ENCODE peak calls at places on chromosomes 1 and 21, in seven cellular contexts. I is CD4-positive, CD25-positive, alpha-beta regulatory T cell; O is CD8-positive, alpha-beta T cell; N is HFF-Myc; C is transverse colon; Y is psoas muscle; Z is retinal pigment epithelial cell. A is an unnamed sample.

GRCh38 chr1:42825058-42825851 is 8.1 kb upstream of the SVBP start:
- DNase-seq in I (no peak), O (no peak), N (no peak), C (no peak), Y (no peak), Z (no peak), A (no peak)

GRCh38 chr1:164223378-164223777 is 335.6 kb upstream of the PBX1 start:
- DNase-seq in I (no peak), O (no peak), N (no peak), C (no peak), Y (no peak), Z (no peak), A (no peak)

GRCh38 chr1:210292276-210292851 is 36.3 kb upstream of the HHAT start:
- DNase-seq in I (peak), O (no peak), N (peak), C (peak), Y (peak), Z (no peak), A (no peak)

GRCh38 chr1:236619398-236619797 is 15.1 kb upstream of the HEATR1 start:
- DNase-seq in I (no peak), O (no peak), N (no peak), C (no peak), Y (no peak), Z (no peak), A (no peak)

GRCh38 chr1:153356392-153357075 is 1.1 kb upstream of the S100A9 start:
- DNase-seq in I (no peak), O (no peak), N (no peak), C (no peak), Y (no peak), Z (no peak), A (no peak)

GRCh38 chr1:35797380-35797779 is 10.4 kb upstream of the AGO4 start:
- DNase-seq in I (no peak), O (no peak), N (no peak), C (no peak), Y (no peak), Z (no peak), A (no peak)

GRCh38 chr1:194104247-194104844 is 917.9 kb upstream of the B3GALT2 start:
- DNase-seq in I (no peak), O (no peak), N (no peak), C (no peak), Y (no peak), Z (no peak), A (no peak)

GRCh38 chr1:74587888-74588287 is 75.5 kb upstream of the LRRC53 start:
- DNase-seq in I (no peak), O (no peak), N (no peak), C (no peak), Y (no peak), Z (no peak), A (no peak)

GRCh38 chr1:19920132-19920710 is 3.2 kb downstream of the PLA2G2E start:
- DNase-seq in I (no peak), O (no peak), N (no peak), C (no peak), Y (no peak), Z (no peak), A (no peak)

GRCh38 chr21:41918561-41919358 is 35.1 kb downstream of the C2CD2 start:
- DNase-seq in I (no peak), O (no peak), N (no peak), C (no peak), Y (no peak), Z (no peak), A (no peak)

GRCh38 chr1:24556414-24556795 is 518 bp downstream of the NCMAP start:
- DNase-seq in I (no peak), O (no peak), N (no peak), C (no peak), Y (no peak), Z (no peak), A (no peak)
- H3K4me3 ChIP-seq in I (no peak), O (peak), N (no peak), C (peak), Y (no peak), Z (peak), A (peak)

DNA sequence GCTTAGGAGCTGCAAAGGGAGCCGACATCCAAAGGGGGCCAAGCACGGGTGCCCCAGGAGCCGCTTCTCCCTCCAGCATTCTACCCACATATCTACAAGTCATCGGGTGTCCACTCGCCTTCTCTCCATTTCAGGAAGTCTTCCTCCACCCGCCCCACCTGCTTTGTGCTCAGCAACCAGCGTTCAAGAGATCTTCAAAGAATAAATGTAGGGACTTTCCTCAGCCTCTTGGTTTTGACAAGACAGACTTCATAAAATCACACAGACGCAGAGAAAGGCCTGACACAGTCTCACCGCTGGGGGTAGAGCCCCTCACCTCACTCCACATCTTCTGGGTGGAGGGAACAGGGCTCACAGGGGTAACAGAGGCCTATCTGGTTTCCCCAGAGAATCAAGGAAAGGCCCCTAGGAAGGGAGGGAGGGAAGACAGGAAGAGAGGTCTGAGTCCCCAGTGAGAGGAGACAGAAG is 49.5 kb downstream of the SSBP3 start:
- DNase-seq in I (peak), O (no peak), N (no peak), C (no peak), Y (no peak), Z (no peak), A (no peak)
- H3K4me3 ChIP-seq in I (peak), O (peak), N (no peak), C (peak), Y (no peak), Z (no peak), A (no peak)

GRCh38 chr1:15417365-15417934 is 7.8 kb downstream of the EFHD2 start:
- DNase-seq in I (peak), O (no peak), N (peak), C (peak), Y (no peak), Z (peak), A (no peak)
- H3K4me3 ChIP-seq in I (peak), O (peak), N (no peak), C (no peak), Y (no peak), Z (no peak), A (no peak)

GRCh38 chr1:116912846-116913245 is 3.1 kb downstream of the PTGFRN start:
- DNase-seq in I (no peak), O (no peak), N (no peak), C (no peak), Y (no peak), Z (no peak), A (no peak)

GRCh38 chr1:116915182-116915611 is 5.5 kb downstream of the PTGFRN start:
- DNase-seq in I (no peak), O (no peak), N (no peak), C (peak), Y (no peak), Z (no peak), A (no peak)

GRCh38 chr1:116916002-116916401 is 6.3 kb downstream of the PTGFRN start:
- DNase-seq in I (no peak), O (no peak), N (no peak), C (no peak), Y (no peak), Z (no peak), A (peak)

GRCh38 chr1:116913941-116914340 is 4.2 kb downstream of the PTGFRN start:
- DNase-seq in I (no peak), O (no peak), N (no peak), C (no peak), Y (no peak), Z (no peak), A (no peak)

DNA sequence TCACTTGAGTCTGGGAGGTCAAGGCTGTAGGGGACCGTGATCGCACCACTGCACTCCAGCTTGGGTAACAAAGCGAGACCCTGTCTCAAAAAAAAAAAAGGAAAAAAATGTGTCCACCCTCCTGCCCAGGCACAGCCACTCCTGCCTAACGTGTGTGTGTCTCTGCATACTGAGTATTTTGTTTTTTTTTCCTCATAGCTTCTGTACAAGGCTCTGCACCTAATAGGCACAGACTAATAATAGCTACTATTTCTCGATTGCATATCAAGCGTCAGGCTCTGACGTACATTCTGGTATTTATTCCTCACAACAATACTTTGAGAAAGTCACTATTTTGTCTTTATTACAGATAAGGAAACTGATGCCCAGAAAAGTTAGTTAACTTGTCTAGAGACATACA is 5.0 kb downstream of the PTGFRN start:
- DNase-seq in I (no peak), O (no peak), N (no peak), C (no peak), Y (no peak), Z (no peak), A (no peak)
- H3K4me3 ChIP-seq in I (no peak), O (no peak), N (no peak), C (no peak), Y (no peak), Z (no peak), A (no peak)

GRCh38 chr1:156102634-156103511 is 11.6 kb upstream of the LMNA start:
- DNase-seq in I (no peak), O (no peak), N (peak), C (no peak), Y (no peak), Z (no peak), A (no peak)

GRCh38 chr1:156101880-156102279 is 12.6 kb upstream of the LMNA start:
- DNase-seq in I (no peak), O (no peak), N (no peak), C (no peak), Y (peak), Z (no peak), A (no peak)

GRCh38 chr1:156104065-156104810 is 10.3 kb upstream of the LMNA start:
- DNase-seq in I (no peak), O (peak), N (peak), C (peak), Y (peak), Z (peak), A (no peak)

GRCh38 chr1:156104861-156105546 is 9.5 kb upstream of the LMNA start:
- DNase-seq in I (no peak), O (no peak), N (no peak), C (no peak), Y (no peak), Z (no peak), A (no peak)

DNA sequence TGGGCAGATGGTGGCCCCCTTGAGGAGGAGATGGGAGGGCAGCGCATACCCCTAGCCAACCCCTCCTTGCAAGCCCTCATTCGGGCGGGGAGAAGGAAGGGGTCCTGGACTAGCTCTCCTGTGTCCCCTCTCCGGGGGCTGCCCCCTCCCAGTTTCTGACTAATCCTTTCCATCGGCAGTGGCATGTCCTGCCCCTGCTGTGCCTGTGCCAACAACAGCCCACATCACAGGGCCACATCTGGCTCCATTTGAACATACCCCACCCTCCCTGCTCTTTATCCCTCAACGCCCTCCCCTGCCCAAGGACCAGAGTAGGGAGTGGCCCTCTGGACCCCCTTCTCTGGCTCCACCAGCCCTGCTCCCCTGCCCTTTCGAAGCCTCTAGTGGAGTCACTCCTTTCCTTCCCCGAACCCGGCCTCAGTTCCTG is 11.0 kb upstream of the LMNA start:
- DNase-seq in I (no peak), O (no peak), N (peak), C (peak), Y (peak), Z (no peak), A (no peak)
- H3K4me3 ChIP-seq in I (no peak), O (no peak), N (peak), C (no peak), Y (no peak), Z (no peak), A (no peak)

GRCh38 chr1:58814251-58815068 is 30.6 kb upstream of the JUN start:
- DNase-seq in I (no peak), O (no peak), N (no peak), C (peak), Y (peak), Z (no peak), A (no peak)
- H3K4me3 ChIP-seq in I (no peak), O (no peak), N (no peak), C (peak), Y (peak), Z (no peak), A (no peak)

DNA sequence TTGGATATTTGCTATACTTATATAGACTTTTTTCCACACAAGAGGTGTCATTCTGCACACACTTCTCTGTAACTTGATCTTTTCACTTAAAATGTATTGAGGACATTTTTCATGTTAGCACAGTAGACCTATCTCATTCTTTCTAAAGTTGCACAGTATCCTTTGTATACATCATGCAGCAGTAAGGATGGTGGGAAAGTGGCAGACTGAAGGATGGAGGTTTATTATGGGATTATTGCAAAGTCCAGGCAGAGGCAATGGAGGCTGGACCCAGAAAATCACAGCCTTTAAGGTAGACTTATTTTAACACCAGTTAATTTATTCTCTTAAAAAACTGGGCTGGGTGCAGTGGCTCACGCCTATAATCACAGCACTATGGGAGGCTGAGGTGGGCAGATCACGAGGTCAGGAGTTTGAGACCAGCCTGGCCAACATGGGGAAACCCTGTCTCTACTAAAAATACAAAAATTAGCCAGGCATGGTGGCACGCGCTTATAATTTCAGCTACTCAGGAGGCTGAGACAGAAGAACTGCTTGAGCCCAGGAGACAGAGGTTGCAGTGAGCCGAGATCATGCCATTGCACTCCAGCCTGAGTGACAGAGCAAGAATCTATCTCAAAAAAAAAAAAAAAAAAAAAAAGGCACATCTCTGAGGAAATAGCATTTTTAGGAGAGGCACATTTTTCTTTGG is 25.8 kb downstream of the SLAMF1 start:
- DNase-seq in I (no peak), O (no peak), N (no peak), C (no peak), Y (no peak), Z (no peak), A (no peak)
- H3K4me3 ChIP-seq in I (no peak), O (no peak), N (no peak), C (no peak), Y (no peak), Z (no peak), A (no peak)

GRCh38 chr1:27357281-27358037 is 9.3 kb downstream of the MAP3K6 start:
- DNase-seq in I (peak), O (peak), N (no peak), C (peak), Y (peak), Z (no peak), A (no peak)
- H3K4me3 ChIP-seq in I (peak), O (peak), N (no peak), C (peak), Y (peak), Z (no peak), A (no peak)

DNA sequence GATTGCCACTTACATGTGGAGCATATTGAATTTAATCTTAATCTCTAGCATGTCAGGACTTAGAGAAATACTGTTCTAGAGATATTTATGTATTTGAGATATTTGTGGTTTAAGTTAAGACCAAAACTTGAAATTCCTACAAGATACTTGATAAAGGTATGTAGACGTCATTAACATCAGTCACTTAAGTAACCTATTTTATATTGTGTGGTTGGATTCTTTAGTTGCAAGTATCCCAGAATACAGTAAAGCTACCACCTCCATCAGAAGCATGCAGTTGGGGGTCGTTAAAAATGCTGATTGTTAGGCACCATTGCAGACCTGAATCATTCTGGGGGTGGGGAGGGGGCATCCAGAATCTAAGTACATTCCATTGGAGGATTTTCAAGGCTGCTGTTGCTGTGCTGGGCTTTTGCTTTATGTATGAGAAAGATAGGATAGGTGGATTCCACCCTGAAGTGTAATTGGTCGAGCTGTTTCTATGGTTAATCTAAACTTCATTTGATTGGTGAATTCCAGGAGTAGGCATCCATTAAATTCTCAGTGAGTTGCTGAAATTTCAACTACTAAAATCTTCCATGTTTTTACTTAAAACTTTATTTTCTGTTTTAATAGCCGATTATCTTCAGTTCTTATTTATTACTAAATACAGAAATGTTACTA is 4.0 kb downstream of the H3-3A start:
- DNase-seq in I (no peak), O (no peak), N (no peak), C (no peak), Y (no peak), Z (no peak), A (no peak)
- H3K4me3 ChIP-seq in I (peak), O (no peak), N (no peak), C (no peak), Y (no peak), Z (no peak), A (no peak)